ENCODE peak calls at places on chromosomes 7 and 10, in six cellular contexts. L is H1, Y is IMR-90, S is H9, B is mesenchymal stem cell, C is neuronal stem cell. W is an unnamed sample.

GRCh38 chr10:12400266-12400931 is 51.1 kb downstream of the CAMK1D start:
- DNase-seq in B (no peak), Y (peak; percentile 70), S (no peak), L (no peak), C (no peak), W (no peak)

GRCh38 chr7:1911571-1911970 is 241.5 kb downstream of the ELFN1 start:
- DNase-seq in Y (no peak), C (no peak), S (no peak), L (no peak), B (no peak), W (no peak)

GRCh38 chr10:59970396-59971368 is 64.3 kb upstream of the CCDC6 start:
- DNase-seq in C (no peak), S (peak; percentile 55), B (no peak), Y (no peak), L (no peak), W (no peak)

GRCh38 chr7:140674356-140674800 is 1.6 kb downstream of the ADCK2 start:
- DNase-seq in B (no peak), S (no peak), C (no peak), L (no peak), Y (no peak), W (no peak)

GRCh38 chr7:156558198-156558597 is 82.4 kb upstream of the RNF32 start:
- DNase-seq in L (no peak), Y (peak; percentile 81), B (no peak), S (no peak), C (no peak), W (peak; percentile 14)

GRCh38 chr7:151426906-151427704 is 12.8 kb downstream of the CRYGN start:
- DNase-seq in S (no peak), B (no peak), Y (no peak), L (no peak), C (no peak), W (no peak)

GRCh38 chr7:22094413-22095304 is 149.0 kb upstream of the CDCA7L start:
- DNase-seq in B (peak; percentile 2), C (no peak), S (no peak), Y (peak; percentile 10), L (no peak), W (no peak)

GRCh38 chr10:70494966-70495365 is 16.4 kb downstream of the PALD1 start:
- DNase-seq in C (no peak), B (no peak), S (no peak), Y (no peak), L (no peak), W (peak; percentile 94)

GRCh38 chr10:24858244-24858907 is 94.0 kb downstream of the PRTFDC1 start:
- DNase-seq in Y (peak; percentile 73), B (peak; percentile 60), C (no peak), L (no peak), S (no peak), W (peak; percentile 43)

GRCh38 chr7:17369686-17370426 is 71.4 kb downstream of the AHR start:
- DNase-seq in C (no peak), B (peak; percentile 96), Y (peak; percentile 97), L (no peak), S (no peak), W (peak; percentile 66)

GRCh38 chr10:95363303-95363912 is 72.6 kb upstream of the PDLIM1 start:
- DNase-seq in L (no peak), S (no peak), C (peak; percentile 70), B (peak; percentile 74), Y (peak; percentile 77), W (peak; percentile 36)

GRCh38 chr7:157708896-157709295 is 372.1 kb downstream of the DNAJB6 start:
- DNase-seq in B (no peak), L (no peak), Y (no peak), S (no peak), C (no peak), W (no peak)

GRCh38 chr10:60521974-60522405 is 132.3 kb upstream of the ANK3 start:
- DNase-seq in C (no peak), L (no peak), Y (peak; percentile 4), S (peak; percentile 48), B (no peak), W (no peak)

GRCh38 chr7:144399946-144400345 is 3.5 kb downstream of the NOBOX start:
- DNase-seq in C (no peak), L (no peak), Y (no peak), B (no peak), S (no peak), W (no peak)

GRCh38 chr10:335151-335800 is 200.0 kb downstream of the ZMYND11 start:
- DNase-seq in S (no peak), B (peak; percentile 19), Y (peak; percentile 44), C (no peak), L (no peak), W (no peak)

GRCh38 chr10:98323221-98324164 is 55.5 kb upstream of the LOXL4 start:
- DNase-seq in C (no peak), S (no peak), B (peak; percentile 95), L (no peak), Y (peak; percentile 98), W (peak; percentile 92)

GRCh38 chr10:110263164-110263563 is 41.6 kb downstream of the SMNDC1 start:
- DNase-seq in S (no peak), Y (no peak), L (no peak), B (no peak), C (no peak), W (no peak)

GRCh38 chr10:50993817-50994251 is 80.5 kb upstream of the PRKG1 start:
- DNase-seq in B (peak; percentile 93), S (no peak), L (no peak), C (no peak), Y (peak; percentile 89), W (no peak)

GRCh38 chr10:19785366-19785765 is 30.9 kb upstream of the PLXDC2 start:
- DNase-seq in L (no peak), S (no peak), C (no peak), Y (no peak), B (peak; percentile 43), W (peak; percentile 10)

GRCh38 chr10:126012485-126012884 is 116.1 kb downstream of the FANK1 start:
- DNase-seq in S (no peak), L (no peak), C (no peak), B (peak; percentile 67), Y (peak; percentile 10), W (no peak)

GRCh38 chr7:70028620-70029019 is 430.3 kb downstream of the AUTS2 start:
- DNase-seq in S (no peak), C (no peak), B (no peak), Y (no peak), L (no peak), W (no peak)
- H3K4me2 ChIP-seq in S (no peak overlapping the region), C (no peak overlapping the region), B (no peak overlapping the region), Y (no peak overlapping the region), L (no peak overlapping the region), W (no peak overlapping the region)

GRCh38 chr7:111872411-111872810 is 310.1 kb upstream of the IMMP2L start:
- DNase-seq in B (no peak), L (no peak), C (no peak), Y (no peak), S (no peak), W (no peak)

GRCh38 chr7:111877931-111878330 is 315.6 kb upstream of the IMMP2L start:
- DNase-seq in C (no peak), L (no peak), Y (no peak), B (no peak), S (no peak), W (no peak)

GRCh38 chr7:111872837-111873646 is 310.8 kb upstream of the IMMP2L start:
- DNase-seq in L (no peak), B (no peak), S (no peak), C (no peak), Y (no peak), W (no peak)

GRCh38 chr7:111871283-111871682 is 309.0 kb upstream of the IMMP2L start:
- DNase-seq in C (no peak), Y (no peak), S (no peak), L (no peak), B (no peak), W (no peak)

DNA sequence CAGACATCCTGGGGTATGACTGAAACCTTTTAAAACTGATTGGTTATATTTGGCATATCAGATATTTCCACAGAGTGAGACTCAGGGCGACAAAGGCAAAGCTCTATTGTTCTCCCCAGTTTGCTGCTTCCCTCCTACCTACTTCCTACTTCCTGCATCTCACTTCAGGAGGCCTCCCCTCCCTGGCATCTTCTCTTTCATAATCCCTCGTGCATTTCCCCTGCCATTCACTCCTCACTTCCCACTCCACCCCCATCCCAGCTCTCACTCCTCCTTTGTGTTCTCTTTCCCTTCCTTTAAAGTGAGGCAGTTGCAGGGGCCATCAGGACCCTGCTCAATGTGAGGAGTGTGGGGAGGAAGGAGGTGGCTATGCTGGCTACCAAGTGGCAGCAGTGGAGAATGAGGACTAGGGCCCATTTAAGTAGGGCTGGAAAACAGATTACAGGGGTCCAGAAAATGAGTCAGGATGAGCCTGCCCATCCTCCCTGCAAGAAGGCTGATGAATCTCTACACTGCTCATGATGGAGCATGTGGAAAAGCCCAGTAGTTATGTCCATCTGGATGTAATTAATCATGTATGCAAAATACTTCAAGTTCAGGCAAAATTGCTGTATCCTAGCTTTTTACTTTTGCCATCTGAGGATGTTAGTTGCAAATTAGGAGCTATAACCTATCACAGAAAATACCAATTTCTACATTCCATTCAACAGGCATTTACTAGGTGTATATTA is 311.8 kb upstream of the IMMP2L start:
- DNase-seq in C (no peak), S (no peak), B (no peak), Y (peak; percentile 42), L (no peak), W (no peak)
- H2BK120ac ChIP-seq in C (no peak overlapping the region), S (no peak overlapping the region), B (no peak overlapping the region), Y (no peak overlapping the region), L (no peak overlapping the region), W (no peak overlapping the region)

DNA sequence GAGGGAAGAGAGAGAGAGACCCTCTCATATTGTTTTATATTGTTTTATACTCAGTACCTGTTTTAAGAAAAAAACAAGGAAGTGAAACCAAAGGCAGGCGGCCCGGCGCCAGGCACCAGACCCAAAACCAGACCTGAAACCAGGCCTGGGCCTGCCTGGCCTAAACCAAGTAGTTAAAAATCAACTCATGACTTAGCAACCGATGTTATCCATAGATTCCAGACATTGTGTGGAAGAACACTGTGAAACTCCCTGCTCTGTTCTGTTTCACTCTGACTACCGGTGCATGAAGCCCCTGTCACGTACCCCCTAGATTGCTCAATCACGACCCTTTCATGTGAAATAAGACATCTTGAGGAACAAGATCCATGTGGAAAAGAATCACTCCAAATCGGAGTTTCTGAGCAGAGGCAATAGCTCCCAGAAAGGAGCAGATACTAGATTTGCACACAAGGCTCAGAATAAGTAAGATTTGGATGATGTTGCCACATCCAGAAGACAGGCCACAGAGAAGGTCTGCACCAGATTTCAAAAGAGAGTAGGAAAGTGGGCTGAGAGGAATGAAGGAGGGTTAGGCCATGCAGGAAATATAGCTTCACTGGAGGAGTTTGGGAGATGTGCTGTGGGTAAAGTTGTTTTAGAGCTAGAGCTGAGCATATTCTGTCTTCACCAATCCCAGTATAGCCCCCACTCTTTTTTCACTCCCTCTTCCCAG is 8.7 kb upstream of the ZNF248 start:
- DNase-seq in Y (no peak), L (no peak), B (no peak), C (no peak), S (no peak), W (no peak)
- H2BK5ac ChIP-seq in Y (no peak overlapping the region), L (no peak overlapping the region), B (peak overlapping the region; percentile 62), C (no peak overlapping the region), S (no peak overlapping the region), W (no peak overlapping the region)

DNA sequence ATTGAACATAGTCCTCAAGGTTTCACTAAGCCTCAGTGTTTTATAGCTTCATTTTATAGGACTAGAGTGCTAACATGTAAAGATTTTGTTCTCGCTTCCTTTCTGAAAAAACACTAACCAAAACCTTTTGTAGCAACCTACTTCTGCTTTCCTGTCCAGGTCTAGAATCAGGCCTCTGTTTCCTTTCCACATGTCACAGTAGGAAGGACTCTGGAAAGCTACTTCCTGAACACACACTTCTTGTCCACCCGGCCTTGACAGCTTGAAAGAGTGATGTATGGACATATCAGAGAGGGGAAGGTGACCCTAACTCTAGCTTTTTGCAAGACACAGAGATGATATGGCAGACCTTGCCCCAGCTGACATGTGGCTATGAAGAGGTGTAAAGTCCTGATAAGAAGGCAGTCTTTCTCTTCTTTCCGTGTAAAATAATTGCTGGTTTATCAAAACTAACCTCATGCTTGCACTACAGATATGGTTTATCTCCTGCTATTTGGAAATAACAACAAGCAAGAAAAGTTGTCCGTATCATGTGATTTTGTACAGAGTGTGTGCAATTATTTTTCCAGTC is 175.4 kb downstream of the SKAP2 start:
- DNase-seq in B (no peak), C (no peak), L (no peak), S (no peak), Y (no peak), W (no peak)
- H3K4me2 ChIP-seq in B (no peak overlapping the region), C (no peak overlapping the region), L (no peak overlapping the region), S (no peak overlapping the region), Y (no peak overlapping the region), W (no peak overlapping the region)

W was measured in trophoblast cell.